ENCODE peak calls at places on chromosomes 4 and X, in four cellular contexts. N is HepG2, P is K562, V is H1. X is an unnamed sample.

GRCh38 chr4:15936495-15936894 is 2.0 kb downstream of the FGFBP1 start:
- DNase-seq in N (no peak), P (no peak), V (no peak), X (no peak)

GRCh38 chr4:87030606-87031441 is 96.0 kb downstream of the AFF1 start:
- DNase-seq in N (no peak), P (peak), V (no peak), X (no peak)

GRCh38 chr4:104826171-104826570 is 320.5 kb upstream of the TET2 start:
- DNase-seq in N (no peak), P (no peak), V (no peak), X (no peak)

GRCh38 chr4:152106113-152106763 is 345.4 kb upstream of the GATB start:
- DNase-seq in N (peak), P (no peak), V (no peak), X (no peak)

GRCh38 chrX:72115380-72115779 is 16.3 kb downstream of the RTL5 start:
- DNase-seq in N (no peak), P (no peak), V (no peak), X (no peak)

GRCh38 chrX:114599903-114600302 is 16.0 kb downstream of the HTR2C start:
- DNase-seq in N (no peak), P (no peak), V (no peak), X (no peak)

GRCh38 chrX:108735680-108736508 is 469 bp downstream of the IRS4 start:
- DNase-seq in N (no peak), P (no peak), V (peak), X (no peak)

GRCh38 chrX:17828156-17828555 is 32.9 kb downstream of the RAI2 start:
- DNase-seq in N (no peak), P (no peak), V (no peak), X (no peak)

GRCh38 chrX:68196939-68197791 is 236.1 kb downstream of the OPHN1 start:
- DNase-seq in N (peak), P (peak), V (peak), X (no peak)

GRCh38 chr4:123546123-123546654 is 149.6 kb downstream of the SPRY1 start:
- DNase-seq in N (peak), P (no peak), V (no peak), X (no peak)

GRCh38 chr4:94406668-94407437 is 44.9 kb upstream of the PDLIM5 start:
- DNase-seq in N (peak), P (peak), V (peak), X (peak)

GRCh38 chr4:38869511-38869910 is 1.9 kb downstream of the FAM114A1 start:
- DNase-seq in N (no peak), P (no peak), V (no peak), X (no peak)

GRCh38 chrX:17046478-17047097 is 100.1 kb downstream of the REPS2 start:
- DNase-seq in N (peak), P (peak), V (peak), X (peak)

GRCh38 chr4:98996056-98996941 is 778 bp downstream of the METAP1 start:
- DNase-seq in N (peak), P (peak), V (no peak), X (no peak)

GRCh38 chrX:130974323-130974722 is 71.3 kb upstream of the ENOX2 start:
- DNase-seq in N (no peak), P (no peak), V (no peak), X (no peak)

GRCh38 chrX:41889317-41890025 is 33.9 kb downstream of the CASK start:
- DNase-seq in N (peak), P (no peak), V (no peak), X (no peak)

GRCh38 chr4:8879574-8879973 is 7.9 kb upstream of the HMX1 start:
- DNase-seq in N (no peak), P (no peak), V (no peak), X (no peak)

GRCh38 chr4:39713691-39714090 is 15.8 kb downstream of the UBE2K start:
- DNase-seq in N (no peak), P (no peak), V (no peak), X (no peak)

GRCh38 chr4:76803522-76803921 is 94.4 kb downstream of the SOWAHB start:
- DNase-seq in N (no peak), P (peak), V (no peak), X (no peak)

DNA sequence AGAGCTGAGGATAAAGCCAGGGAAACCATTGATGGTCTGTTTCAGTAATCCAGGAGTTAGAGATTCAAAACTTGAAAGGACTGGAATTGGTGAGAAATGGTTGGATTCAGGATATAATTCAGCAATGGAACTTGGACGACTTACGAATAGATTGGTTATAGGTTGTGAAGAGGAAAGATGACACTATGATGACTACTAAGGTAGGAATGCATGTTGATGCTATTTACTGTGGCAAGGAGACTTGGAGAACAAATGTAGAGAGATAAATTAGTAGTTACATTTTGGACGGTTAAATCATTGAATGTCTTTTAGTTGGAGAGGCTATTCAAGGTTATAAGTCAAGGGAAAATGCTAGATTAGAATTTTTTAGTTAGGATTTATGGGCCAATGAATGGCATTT is 365.4 kb upstream of the TECRL start:
- DNase-seq in N (no peak), P (no peak), V (no peak), X (no peak)
- TF ChIP-seq HDAC6 in N (no peak), P (no peak), V (no peak), X (no peak)

GRCh38 chrX:154019633-154020499 is at the start of gene IRAK1:
- DNase-seq in N (no peak), P (peak), V (peak), X (no peak)

GRCh38 chrX:154021131-154021611 is 1.5 kb upstream of the IRAK1 start:
- DNase-seq in N (no peak), P (peak), V (no peak), X (no peak)

GRCh38 chrX:154019061-154019621 is 561 bp downstream of the IRAK1 start:
- DNase-seq in N (no peak), P (peak), V (no peak), X (no peak)

GRCh38 chrX:154022108-154022507 is 2.4 kb upstream of the IRAK1 start:
- DNase-seq in N (no peak), P (no peak), V (no peak), X (no peak)

DNA sequence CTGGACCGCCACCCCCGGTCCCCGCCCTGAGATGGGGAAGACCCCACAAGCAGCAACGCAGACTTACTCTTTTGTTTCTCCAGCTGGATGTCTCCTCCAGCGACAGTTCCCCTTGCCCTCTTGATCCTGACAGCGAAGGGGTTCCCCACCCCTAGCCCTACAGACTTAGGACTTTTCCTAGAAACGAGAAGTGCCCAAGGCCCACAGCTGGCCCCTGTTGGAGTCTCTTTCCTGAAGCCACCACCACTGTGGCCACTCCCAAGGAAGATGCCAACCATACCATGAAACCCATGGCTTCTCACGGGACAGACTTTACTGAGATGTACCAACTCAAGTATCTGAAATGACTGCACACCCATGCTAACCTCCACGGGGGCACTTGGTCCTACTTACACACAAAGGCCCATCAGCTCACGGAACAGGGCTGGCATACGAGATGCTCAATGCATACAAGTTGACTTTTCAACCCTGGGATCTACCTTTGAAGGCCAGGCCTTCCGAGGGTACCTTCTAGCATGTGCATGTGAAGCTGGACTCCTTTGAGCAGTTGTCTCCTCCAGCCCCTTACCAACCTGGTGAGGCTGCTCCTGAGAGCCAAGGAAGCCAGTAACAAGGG is 906 bp upstream of the IRAK1 start:
- DNase-seq in N (no peak), P (no peak), V (no peak), X (no peak)
- H3K4me3 ChIP-seq in N (peak), P (peak), V (no peak), X (peak)

DNA sequence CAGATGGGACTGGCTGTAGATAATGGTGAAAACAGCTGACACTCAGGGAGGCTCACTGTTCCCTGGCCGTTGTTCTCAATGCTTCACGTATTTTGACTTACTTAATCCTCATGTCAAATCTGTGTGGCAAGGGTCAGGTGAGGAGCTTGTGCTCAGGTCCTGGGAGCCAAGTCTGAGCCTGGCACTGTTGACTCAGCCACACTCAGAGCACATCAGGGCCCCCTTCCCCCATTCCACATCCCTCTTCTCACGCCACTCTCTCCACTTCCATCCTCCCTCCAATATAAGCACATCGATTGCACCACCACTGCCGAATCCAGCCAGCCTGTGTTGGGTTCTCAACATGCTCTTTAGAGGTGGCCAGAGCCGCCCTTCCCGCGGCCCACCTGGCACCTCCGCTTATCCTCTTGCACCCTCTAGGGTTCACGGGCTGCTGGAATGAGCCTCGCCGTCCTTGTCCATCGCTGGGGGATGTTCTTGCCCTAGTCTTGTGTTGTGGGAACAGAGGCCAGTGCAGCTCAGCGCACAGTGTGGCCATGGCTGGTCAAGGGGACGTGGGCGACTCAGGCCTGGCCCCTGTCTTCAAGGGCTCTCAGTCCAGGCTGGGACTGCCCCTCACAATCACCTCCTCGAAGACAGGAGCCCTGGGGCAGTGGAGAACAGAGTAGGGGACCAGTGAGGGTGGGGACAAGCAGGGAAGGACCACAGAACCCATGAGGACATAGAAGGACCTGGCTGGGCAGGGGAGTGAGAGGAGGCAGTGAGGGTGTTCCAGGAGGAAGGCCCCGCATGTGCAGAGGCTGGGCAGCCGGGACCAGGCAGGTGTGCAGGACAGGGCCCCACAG is 40.3 kb downstream of the EVC start:
- DNase-seq in N (no peak), P (no peak), V (no peak), X (no peak)
- TF ChIP-seq HDAC6 in N (no peak), P (no peak), V (no peak), X (no peak)

DNA sequence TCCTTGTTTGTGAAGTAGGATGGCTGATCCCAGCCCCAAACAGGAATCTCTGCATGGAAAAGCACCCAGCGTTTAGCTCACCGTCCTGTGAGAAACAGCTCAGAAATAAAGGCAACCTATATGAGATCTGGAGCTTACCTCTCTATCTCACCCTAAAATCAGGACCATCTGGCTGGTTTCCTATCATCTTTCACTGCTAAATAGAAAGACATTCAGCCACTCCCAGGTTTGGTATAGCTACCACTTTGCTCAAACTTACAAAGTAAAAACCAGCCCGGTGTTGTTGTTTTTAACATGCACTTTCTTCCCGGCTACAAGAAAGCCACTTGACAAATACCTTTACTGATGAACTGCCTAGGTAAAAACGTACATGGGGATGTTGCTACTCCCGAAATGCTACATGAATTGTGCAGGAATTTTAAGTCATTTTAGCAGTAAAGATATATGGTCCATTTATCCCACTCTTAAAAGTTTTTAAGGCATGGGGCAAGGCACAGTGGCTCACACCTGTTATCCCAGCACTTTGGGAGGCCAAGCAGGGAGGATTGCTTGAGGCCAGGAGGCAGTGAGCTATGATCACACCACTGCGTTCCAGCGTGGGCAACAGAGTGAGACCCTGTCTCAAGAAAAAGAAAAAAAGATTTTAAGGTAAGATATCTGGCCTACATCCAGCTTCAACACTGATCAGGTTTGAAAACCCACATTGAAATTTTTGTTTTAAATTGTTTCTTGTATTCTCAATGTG is 1.0 kb upstream of the SEC24D start:
- DNase-seq in N (no peak), P (no peak), V (no peak), X (no peak)
- H3K4me3 ChIP-seq in N (peak), P (peak), V (peak), X (peak)